ENCODE peak calls at places on chromosome 7, in six cellular contexts. One of them, this sample, is unnamed.

GRCh38 chr7:137242616-137243015 is 100.9 kb downstream of the PTN start:
- DNase-seq in HepG2: no peak
- DNase-seq in A549: no peak
- DNase-seq in K562: no peak
- DNase-seq in endothelial cell of umbilical vein: no peak
- DNase-seq in GM12878: no peak
- DNase-seq in this sample: no peak

GRCh38 chr7:36188266-36188665 is 35.2 kb downstream of the EEPD1 start:
- DNase-seq in K562: no peak
- DNase-seq in endothelial cell of umbilical vein: no peak
- DNase-seq in GM12878: no peak
- DNase-seq in A549: no peak
- DNase-seq in HepG2: no peak
- DNase-seq in this sample: no peak

GRCh38 chr7:107661081-107661864 is 645 bp downstream of the SLC26A4 start:
- DNase-seq in endothelial cell of umbilical vein: peak
- DNase-seq in K562: no peak
- DNase-seq in HepG2: peak
- DNase-seq in A549: peak
- DNase-seq in GM12878: no peak
- DNase-seq in this sample: peak

GRCh38 chr7:96284838-96285237 is 37.1 kb downstream of the SLC25A13 start:
- DNase-seq in HepG2: no peak
- DNase-seq in endothelial cell of umbilical vein: no peak
- DNase-seq in GM12878: no peak
- DNase-seq in K562: no peak
- DNase-seq in A549: no peak
- DNase-seq in this sample: no peak

GRCh38 chr7:50346548-50347497 is 42.3 kb downstream of the IKZF1 start:
- DNase-seq in K562: no peak
- DNase-seq in HepG2: no peak
- DNase-seq in A549: no peak
- DNase-seq in GM12878: no peak
- DNase-seq in endothelial cell of umbilical vein: no peak
- DNase-seq in this sample: no peak

GRCh38 chr7:27364344-27364758 is 121.7 kb downstream of the EVX1 start:
- DNase-seq in HepG2: no peak
- DNase-seq in endothelial cell of umbilical vein: no peak
- DNase-seq in GM12878: no peak
- DNase-seq in K562: no peak
- DNase-seq in A549: no peak
- DNase-seq in this sample: peak

GRCh38 chr7:27129729-27130539 is 623 bp downstream of the HOXA4 start:
- DNase-seq in A549: no peak
- DNase-seq in GM12878: no peak
- DNase-seq in endothelial cell of umbilical vein: peak
- DNase-seq in HepG2: peak
- DNase-seq in K562: no peak
- DNase-seq in this sample: peak

GRCh38 chr7:39987641-39988347 is 37.7 kb downstream of the CDK13 start:
- DNase-seq in GM12878: no peak
- DNase-seq in endothelial cell of umbilical vein: no peak
- DNase-seq in K562: no peak
- DNase-seq in A549: no peak
- DNase-seq in HepG2: no peak
- DNase-seq in this sample: no peak

GRCh38 chr7:42566981-42567510 is 330.0 kb upstream of the GLI3 start:
- DNase-seq in HepG2: no peak
- DNase-seq in A549: no peak
- DNase-seq in endothelial cell of umbilical vein: no peak
- DNase-seq in GM12878: no peak
- DNase-seq in K562: no peak
- DNase-seq in this sample: no peak
- TF ChIP-seq POLR2A in HepG2: no peak
- TF ChIP-seq POLR2A in A549: no peak
- TF ChIP-seq POLR2A in endothelial cell of umbilical vein: no peak
- TF ChIP-seq POLR2A in GM12878: no peak
- TF ChIP-seq POLR2A in K562: no peak
- TF ChIP-seq POLR2A in this sample: no peak

GRCh38 chr7:55593172-55593514 is 20.8 kb upstream of the VOPP1 start:
- DNase-seq in K562: peak
- DNase-seq in GM12878: no peak
- DNase-seq in endothelial cell of umbilical vein: no peak
- DNase-seq in HepG2: no peak
- DNase-seq in A549: no peak
- DNase-seq in this sample: no peak
- TF ChIP-seq MYC in K562: no peak
- TF ChIP-seq MYC in GM12878: no peak
- TF ChIP-seq MYC in endothelial cell of umbilical vein: no peak
- TF ChIP-seq MYC in HepG2: no peak
- TF ChIP-seq MYC in A549: no peak
- TF ChIP-seq MYC in this sample: no peak

GRCh38 chr7:432256-432655 is 87.4 kb downstream of the PDGFA start:
- DNase-seq in K562: no peak
- DNase-seq in A549: no peak
- DNase-seq in endothelial cell of umbilical vein: no peak
- DNase-seq in GM12878: no peak
- DNase-seq in HepG2: no peak
- DNase-seq in this sample: no peak

GRCh38 chr7:431041-431440 is 88.6 kb downstream of the PDGFA start:
- DNase-seq in endothelial cell of umbilical vein: no peak
- DNase-seq in GM12878: no peak
- DNase-seq in K562: no peak
- DNase-seq in A549: no peak
- DNase-seq in HepG2: no peak
- DNase-seq in this sample: no peak

GRCh38 chr7:431658-432111 is 88.0 kb downstream of the PDGFA start:
- DNase-seq in K562: no peak
- DNase-seq in A549: no peak
- DNase-seq in HepG2: no peak
- DNase-seq in endothelial cell of umbilical vein: no peak
- DNase-seq in GM12878: no peak
- DNase-seq in this sample: no peak

GRCh38 chr7:433558-433957 is 86.1 kb downstream of the PDGFA start:
- DNase-seq in GM12878: no peak
- DNase-seq in A549: no peak
- DNase-seq in HepG2: no peak
- DNase-seq in K562: no peak
- DNase-seq in endothelial cell of umbilical vein: no peak
- DNase-seq in this sample: no peak

GRCh38 chr7:432933-433332 is 86.7 kb downstream of the PDGFA start:
- DNase-seq in A549: no peak
- DNase-seq in endothelial cell of umbilical vein: no peak
- DNase-seq in GM12878: no peak
- DNase-seq in K562: no peak
- DNase-seq in HepG2: no peak
- DNase-seq in this sample: no peak
- TF ChIP-seq MAX in A549: no peak
- TF ChIP-seq MAX in endothelial cell of umbilical vein: no peak
- TF ChIP-seq MAX in GM12878: no peak
- TF ChIP-seq MAX in K562: no peak
- TF ChIP-seq MAX in HepG2: no peak
- TF ChIP-seq MAX in this sample: no peak

GRCh38 chr7:21427861-21428641 is at the start of gene SP4:
- DNase-seq in A549: peak
- DNase-seq in HepG2: peak
- DNase-seq in K562: peak
- DNase-seq in GM12878: peak
- DNase-seq in endothelial cell of umbilical vein: peak
- DNase-seq in this sample: peak
- TF ChIP-seq POLR2A in A549: no peak
- TF ChIP-seq POLR2A in HepG2: peak
- TF ChIP-seq POLR2A in K562: peak
- TF ChIP-seq POLR2A in GM12878: peak
- TF ChIP-seq POLR2A in endothelial cell of umbilical vein: no peak
- TF ChIP-seq POLR2A in this sample: peak

DNA sequence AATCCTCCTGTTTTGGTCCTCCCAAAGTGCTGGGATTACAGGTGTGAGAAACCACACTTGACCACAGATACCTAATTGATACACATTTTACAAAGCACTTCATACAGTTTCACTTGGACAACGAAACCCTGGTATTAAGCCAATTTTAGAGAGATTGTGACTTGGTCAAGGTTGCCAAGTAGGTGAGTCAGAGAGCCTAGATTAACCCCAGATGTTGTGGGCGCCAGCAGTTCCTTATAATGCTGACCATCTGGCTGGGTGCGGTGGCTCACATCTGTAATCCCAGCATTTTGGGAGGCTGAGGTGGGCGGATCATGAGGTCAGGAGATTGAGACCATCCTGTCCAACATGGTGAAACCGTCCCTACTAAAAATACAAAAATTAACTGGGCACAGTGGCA is 4.9 kb upstream of the PHKG1 start:
- DNase-seq in K562: peak
- DNase-seq in A549: no peak
- DNase-seq in endothelial cell of umbilical vein: peak
- DNase-seq in GM12878: no peak
- DNase-seq in HepG2: no peak
- DNase-seq in this sample: peak
- TF ChIP-seq MYC in K562: no peak
- TF ChIP-seq MYC in A549: no peak
- TF ChIP-seq MYC in endothelial cell of umbilical vein: no peak
- TF ChIP-seq MYC in GM12878: no peak
- TF ChIP-seq MYC in HepG2: no peak
- TF ChIP-seq MYC in this sample: no peak

GRCh38 chr7:131105294-131105802 is 222.3 kb upstream of the MKLN1 start:
- DNase-seq in GM12878: no peak
- DNase-seq in K562: no peak
- DNase-seq in A549: peak
- DNase-seq in endothelial cell of umbilical vein: peak
- DNase-seq in HepG2: no peak
- DNase-seq in this sample: no peak
- TF ChIP-seq MAX in GM12878: no peak
- TF ChIP-seq MAX in K562: no peak
- TF ChIP-seq MAX in A549: no peak
- TF ChIP-seq MAX in endothelial cell of umbilical vein: no peak
- TF ChIP-seq MAX in HepG2: no peak
- TF ChIP-seq MAX in this sample: no peak

GRCh38 chr7:2241580-2242540 is at the start of the genes MRM2 and NUDT1:
- DNase-seq in HepG2: peak
- DNase-seq in endothelial cell of umbilical vein: peak
- DNase-seq in K562: peak
- DNase-seq in A549: peak
- DNase-seq in GM12878: no peak
- DNase-seq in this sample: peak
- TF ChIP-seq POLR2A in HepG2: peak
- TF ChIP-seq POLR2A in endothelial cell of umbilical vein: peak
- TF ChIP-seq POLR2A in K562: peak
- TF ChIP-seq POLR2A in A549: peak
- TF ChIP-seq POLR2A in GM12878: peak
- TF ChIP-seq POLR2A in this sample: peak

GRCh38 chr7:117134885-117135552 is 181.7 kb downstream of the ST7 start:
- DNase-seq in GM12878: no peak
- DNase-seq in K562: no peak
- DNase-seq in endothelial cell of umbilical vein: no peak
- DNase-seq in HepG2: no peak
- DNase-seq in A549: no peak
- DNase-seq in this sample: peak
- TF ChIP-seq MYC in GM12878: no peak
- TF ChIP-seq MYC in K562: no peak
- TF ChIP-seq MYC in endothelial cell of umbilical vein: no peak
- TF ChIP-seq MYC in HepG2: no peak
- TF ChIP-seq MYC in A549: no peak
- TF ChIP-seq MYC in this sample: no peak

This sample was measured in NB4.